ENCODE peak calls at places on chromosomes 5 and 9, in seven cellular contexts. A, U, I, T, F, S and Z are unnamed samples. For H3K4me1, the result is how much of the 10 kb centered on the place peaks cover.

GRCh38 chr9:4640027-4640426 is 22.1 kb upstream of the PLPP6 start:
- DNase-seq in A (peak), U (no peak), I (no peak), T (no peak), F (peak), S (no peak), Z (no peak)

GRCh38 chr5:112420111-112420864 is 1.2 kb upstream of the EPB41L4A start:
- DNase-seq in A (no peak), U (peak), I (peak), T (peak), F (peak), S (peak), Z (peak)

GRCh38 chr9:101270325-101270701 is 114.5 kb downstream of the BAAT start:
- DNase-seq in A (no peak), U (no peak), I (no peak), T (no peak), F (no peak), S (no peak), Z (no peak)

GRCh38 chr5:62627901-62628300 is 49.3 kb downstream of the LRRC70 start:
- DNase-seq in A (no peak), U (no peak), I (no peak), T (no peak), F (no peak), S (no peak), Z (no peak)

GRCh38 chr5:39146831-39147540 is 72.4 kb downstream of the FYB1 start:
- DNase-seq in A (no peak), U (no peak), I (no peak), T (no peak), F (no peak), S (no peak), Z (no peak)

GRCh38 chr9:136002886-136003285 is 41.7 kb upstream of the UBAC1 start:
- DNase-seq in A (no peak), U (no peak), I (no peak), T (no peak), F (no peak), S (no peak), Z (peak)

GRCh38 chr9:33661186-33661585 is 134.2 kb upstream of the PRSS3 start:
- DNase-seq in A (no peak), U (no peak), I (no peak), T (no peak), F (no peak), S (no peak), Z (no peak)

GRCh38 chr9:38208206-38208901 is 139.3 kb upstream of the SHB start:
- DNase-seq in A (no peak), U (no peak), I (no peak), T (no peak), F (no peak), S (no peak), Z (peak)

GRCh38 chr9:38065369-38066075 is 3.5 kb downstream of the SHB start:
- DNase-seq in A (no peak), U (no peak), I (peak), T (no peak), F (no peak), S (no peak), Z (no peak)

GRCh38 chr9:136995772-136996308 is 528 bp downstream of the CLIC3 start:
- DNase-seq in A (no peak), U (no peak), I (no peak), T (no peak), F (peak), S (no peak), Z (peak)

GRCh38 chr5:1942630-1943029 is 59.9 kb upstream of the IRX4 start:
- DNase-seq in A (no peak), U (no peak), I (no peak), T (no peak), F (no peak), S (no peak), Z (no peak)

GRCh38 chr5:31655491-31655890 is 16.6 kb downstream of the PDZD2 start:
- DNase-seq in A (no peak), U (no peak), I (no peak), T (no peak), F (no peak), S (no peak), Z (no peak)

GRCh38 chr9:91197232-91198181 is 164.2 kb downstream of the AUH start:
- DNase-seq in A (no peak), U (peak), I (peak), T (peak), F (peak), S (peak), Z (peak)

GRCh38 chr5:175609504-175609903 is 48.4 kb upstream of the HRH2 start:
- DNase-seq in A (no peak), U (no peak), I (no peak), T (no peak), F (no peak), S (no peak), Z (no peak)

GRCh38 chr5:8908055-8908683 is 637.7 kb downstream of the SEMA5A start:
- DNase-seq in A (no peak), U (no peak), I (no peak), T (no peak), F (peak), S (no peak), Z (no peak)

GRCh38 chr5:179839328-179840256 is 18.9 kb downstream of the SQSTM1 start:
- DNase-seq in A (no peak), U (no peak), I (peak), T (no peak), F (no peak), S (peak), Z (peak)

GRCh38 chr9:76887003-76887821 is 18.7 kb downstream of the PRUNE2 start:
- DNase-seq in A (no peak), U (no peak), I (no peak), T (no peak), F (peak), S (no peak), Z (no peak)
- TF ChIP-seq CTCF in A (no peak), U (no peak), I (no peak), T (no peak), F (no peak), S (no peak), Z (no peak)

DNA sequence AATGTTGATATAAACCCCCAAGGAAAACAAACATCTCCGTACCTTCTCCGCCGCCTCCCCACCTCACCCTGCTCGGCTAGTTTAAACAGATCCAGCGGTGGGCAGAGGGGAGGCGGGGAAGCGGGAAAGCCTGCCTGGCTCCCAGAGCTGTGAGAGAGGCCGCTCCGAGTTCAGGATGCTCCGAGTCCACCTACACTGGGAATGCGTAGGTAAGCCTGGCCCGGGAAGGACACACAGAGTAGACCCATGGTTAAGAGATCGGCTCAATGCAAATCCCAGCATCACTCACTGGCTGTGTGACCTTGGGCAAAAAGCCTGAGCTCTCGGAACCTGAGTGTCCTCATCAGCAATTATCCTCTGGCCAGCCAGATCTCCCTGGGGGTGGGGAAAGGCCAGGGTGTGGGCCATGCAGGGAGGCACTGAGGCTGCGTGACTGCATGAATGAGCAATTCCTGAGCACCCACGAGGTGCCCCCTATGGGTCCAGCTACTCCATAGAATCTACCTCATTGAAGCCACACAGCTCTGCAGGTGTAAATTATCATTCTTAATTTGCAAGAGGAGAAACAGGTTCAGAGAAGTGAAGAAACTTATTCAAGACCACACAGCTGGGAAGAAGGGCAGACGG is 30.5 kb upstream of the LMX1B start:
- DNase-seq in A (no peak), U (no peak), I (no peak), T (no peak), F (no peak), S (no peak), Z (no peak)
- H3K4me1 ChIP-seq in A (under half), U (under half), I (under half), T (under half), F (under half), S (under half), Z (under half)

GRCh38 chr5:7850241-7850532 is 746 bp downstream of the CFAP90 start:
- DNase-seq in A (no peak), U (peak), I (peak), T (no peak), F (no peak), S (peak), Z (peak)

GRCh38 chr5:7851617-7852289 is 820 bp upstream of the CFAP90 start:
- DNase-seq in A (no peak), U (no peak), I (no peak), T (no peak), F (no peak), S (peak), Z (peak)

GRCh38 chr5:7851240-7851592 is 283 bp upstream of the CFAP90 start:
- DNase-seq in A (no peak), U (no peak), I (no peak), T (no peak), F (no peak), S (no peak), Z (no peak)

GRCh38 chr5:7849531-7850240 is 1.2 kb downstream of the CFAP90 start:
- DNase-seq in A (no peak), U (no peak), I (no peak), T (no peak), F (no peak), S (no peak), Z (no peak)

GRCh38 chr5:7850533-7851239 is at the start of gene CFAP90:
- DNase-seq in A (no peak), U (peak), I (no peak), T (no peak), F (peak), S (peak), Z (peak)
- TF ChIP-seq CTCF in A (no peak), U (no peak), I (no peak), T (peak), F (peak), S (peak), Z (no peak)

GRCh38 chr5:138969323-138970013 is 94.3 kb upstream of the LRRTM2 start:
- DNase-seq in A (no peak), U (no peak), I (no peak), T (no peak), F (no peak), S (no peak), Z (peak)

GRCh38 chr5:138974227-138975063 is 99.3 kb upstream of the LRRTM2 start:
- DNase-seq in A (no peak), U (peak), I (no peak), T (peak), F (peak), S (no peak), Z (peak)

GRCh38 chr5:138972230-138972629 is 97.1 kb upstream of the LRRTM2 start:
- DNase-seq in A (no peak), U (no peak), I (no peak), T (no peak), F (no peak), S (no peak), Z (no peak)

GRCh38 chr5:138975098-138975847 is 100.1 kb upstream of the LRRTM2 start:
- DNase-seq in A (no peak), U (peak), I (peak), T (no peak), F (peak), S (peak), Z (no peak)

GRCh38 chr5:138972836-138973235 is 97.7 kb upstream of the LRRTM2 start:
- DNase-seq in A (no peak), U (no peak), I (no peak), T (no peak), F (no peak), S (no peak), Z (peak)
- H3K4me1 ChIP-seq in A (under half), U (under half), I (under half), T (under half), F (under half), S (under half), Z (under half)

GRCh38 chr9:124392254-124392653 is 23.0 kb downstream of the PSMB7 start:
- DNase-seq in A (no peak), U (no peak), I (no peak), T (no peak), F (peak), S (no peak), Z (no peak)

GRCh38 chr9:124394167-124394566 is 21.1 kb downstream of the PSMB7 start:
- DNase-seq in A (no peak), U (no peak), I (no peak), T (no peak), F (no peak), S (no peak), Z (no peak)

GRCh38 chr9:124394596-124394995 is 20.6 kb downstream of the PSMB7 start:
- DNase-seq in A (no peak), U (no peak), I (no peak), T (no peak), F (no peak), S (no peak), Z (no peak)

GRCh38 chr9:124390812-124391658 is 24.2 kb downstream of the PSMB7 start:
- DNase-seq in A (no peak), U (no peak), I (no peak), T (no peak), F (peak), S (no peak), Z (no peak)

GRCh38 chr9:124392855-124393460 is 22.3 kb downstream of the PSMB7 start:
- DNase-seq in A (no peak), U (no peak), I (no peak), T (no peak), F (peak), S (no peak), Z (no peak)
- TF ChIP-seq CTCF in A (no peak), U (no peak), I (no peak), T (no peak), F (peak), S (peak), Z (no peak)